ENCODE peak calls at places on chromosomes 16 and 17, in six cellular contexts. F is effector memory CD4-positive, alpha-beta T cell; J is body of pancreas; G is left lung; N is small intestine; H is cardiac muscle cell. D is an unnamed sample.

GRCh38 chr17:65749479-65749878 is 188.0 kb upstream of the AXIN2 start:
- DNase-seq in F (no peak), J (no peak), G (no peak), N (no peak), H (no peak), D (no peak)

GRCh38 chr17:2030779-2031163 is 818 bp downstream of the DPH1 start:
- DNase-seq in F (no peak), J (no peak), G (peak), N (no peak), H (no peak), D (no peak)

GRCh38 chr16:84774810-84775209 is 45.0 kb upstream of the CRISPLD2 start:
- DNase-seq in F (no peak), J (peak), G (no peak), N (no peak), H (no peak), D (no peak)

GRCh38 chr16:55056585-55057520 is 126.2 kb downstream of the IRX5 start:
- DNase-seq in F (no peak), J (no peak), G (no peak), N (peak), H (peak), D (peak)

GRCh38 chr17:78993981-78994671 is 14.4 kb upstream of the LGALS3BP start:
- DNase-seq in F (no peak), J (no peak), G (no peak), N (no peak), H (no peak), D (no peak)

GRCh38 chr16:84925092-84925772 is 86.1 kb downstream of the ZDHHC7 start:
- DNase-seq in F (peak), J (peak), G (no peak), N (peak), H (peak), D (peak)

GRCh38 chr17:17846645-17847044 is 9.9 kb upstream of the SREBF1 start:
- DNase-seq in F (no peak), J (no peak), G (no peak), N (no peak), H (no peak), D (no peak)

GRCh38 chr17:2137342-2138098 is 82.6 kb downstream of the HIC1 start:
- DNase-seq in F (no peak), J (peak), G (no peak), N (no peak), H (no peak), D (peak)

GRCh38 chr17:79988163-79988971 is 47.3 kb downstream of the TBC1D16 start:
- DNase-seq in F (no peak), J (no peak), G (no peak), N (peak), H (no peak), D (peak)

GRCh38 chr16:79795556-79795955 is 195.0 kb upstream of the MAF start:
- DNase-seq in F (no peak), J (no peak), G (no peak), N (no peak), H (no peak), D (no peak)

GRCh38 chr17:42536372-42537155 is 523 bp downstream of the NAGLU start:
- DNase-seq in F (peak), J (peak), G (peak), N (peak), H (peak), D (peak)

GRCh38 chr17:57349533-57350227 is 93.4 kb downstream of the MSI2 start:
- DNase-seq in F (no peak), J (no peak), G (no peak), N (no peak), H (no peak), D (no peak)

GRCh38 chr17:11943759-11944347 is 53.4 kb downstream of the ZNF18 start:
- DNase-seq in F (no peak), J (no peak), G (no peak), N (no peak), H (no peak), D (no peak)
- H3K4me3 ChIP-seq in F (no peak), J (no peak), G (no peak), N (no peak), H (no peak), D (no peak)

GRCh38 chr17:48506246-48506645 is 24.6 kb downstream of the HOXB1 start:
- DNase-seq in F (no peak), J (no peak), G (no peak), N (no peak), H (no peak), D (no peak)
- H3K27ac ChIP-seq in F (no peak), J (no peak), G (no peak), N (no peak), H (peak), D (peak)

GRCh38 chr16:86565181-86565631 is 1.4 kb upstream of the FOXC2 start:
- DNase-seq in F (no peak), J (no peak), G (no peak), N (no peak), H (no peak), D (no peak)
- H3K4me3 ChIP-seq in F (no peak), J (no peak), G (no peak), N (no peak), H (no peak), D (no peak)

GRCh38 chr16:88686439-88687253 is at the start of gene SNAI3:
- DNase-seq in F (peak), J (peak), G (peak), N (peak), H (peak), D (peak)
- H3K27ac ChIP-seq in F (peak), J (peak), G (no peak), N (peak), H (peak), D (peak)

GRCh38 chr16:1371054-1371978 is 19.6 kb downstream of the GNPTG start:
- DNase-seq in F (no peak), J (no peak), G (no peak), N (no peak), H (no peak), D (no peak)
- H3K4me3 ChIP-seq in F (no peak), J (no peak), G (no peak), N (no peak), H (no peak), D (no peak)

DNA sequence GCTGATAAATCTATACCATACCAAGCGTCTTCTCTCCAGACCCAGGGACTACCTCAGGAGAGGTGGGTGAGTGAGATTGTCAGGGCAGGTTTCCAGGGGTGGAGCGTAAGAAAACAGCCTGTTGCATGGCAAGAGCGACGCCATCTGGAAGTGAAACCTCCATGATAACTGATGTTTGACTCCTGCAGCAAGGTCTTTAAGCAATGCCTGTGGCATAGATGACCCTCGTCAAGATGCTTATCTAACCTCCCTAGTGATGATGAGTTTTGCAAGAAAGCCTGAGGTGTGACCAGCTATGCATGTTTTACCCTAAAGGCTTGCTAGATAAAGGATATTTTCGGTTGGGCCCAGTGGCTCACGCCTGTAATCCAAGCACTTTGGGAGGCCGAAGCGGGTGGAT is 71.6 kb downstream of the GSG1L start:
- DNase-seq in F (no peak), J (no peak), G (no peak), N (no peak), H (no peak), D (no peak)
- H3K27ac ChIP-seq in F (no peak), J (no peak), G (no peak), N (no peak), H (no peak), D (no peak)

D was measured in hepatocyte.